ENCODE peak calls at places on chromosomes 1 and 21, in four cellular contexts. A is Peyer's patch, E is testis, T is breast epithelium. Y is an unnamed sample.

GRCh38 chr1:3593745-3594144 is 17.6 kb downstream of the MEGF6 start:
- DNase-seq in A (no peak), E (no peak), T (no peak), Y (no peak)

GRCh38 chr1:163875214-163875926 is 553.6 kb downstream of the NUF2 start:
- DNase-seq in A (no peak), E (no peak), T (no peak), Y (no peak)

GRCh38 chr1:51322417-51323101 is 7.8 kb downstream of the TTC39A start:
- DNase-seq in A (no peak), E (no peak), T (no peak), Y (no peak)

GRCh38 chr1:235397733-235398132 is 30.5 kb downstream of the TBCE start:
- DNase-seq in A (no peak), E (no peak), T (no peak), Y (no peak)

GRCh38 chr1:125087247-125087646 is 3902.5 kb downstream of the SRGAP2C start:
- DNase-seq in A (no peak), E (no peak), T (no peak), Y (no peak)

GRCh38 chr1:56060901-56061300 is 518.5 kb downstream of the PLPP3 start:
- DNase-seq in A (no peak), E (no peak), T (no peak), Y (no peak)

GRCh38 chr1:181142096-181143043 is 53.9 kb downstream of the IER5 start:
- DNase-seq in A (peak; percentile 84), E (peak; percentile 89), T (peak; percentile 87), Y (peak; percentile 92)

GRCh38 chr1:63817152-63817667 is 43.4 kb downstream of the ROR1 start:
- DNase-seq in A (no peak), E (no peak), T (no peak), Y (no peak)

GRCh38 chr1:160022330-160023310 is 9.2 kb downstream of the PIGM start:
- DNase-seq in A (no peak), E (no peak), T (no peak), Y (no peak)

GRCh38 chr1:66282885-66283284 is 251.1 kb upstream of the SGIP1 start:
- DNase-seq in A (no peak), E (no peak), T (no peak), Y (no peak)

GRCh38 chr1:101733340-101733739 is 263.4 kb downstream of the OLFM3 start:
- DNase-seq in A (no peak), E (no peak), T (no peak), Y (no peak)

GRCh38 chr21:44360174-44360573 is 6.8 kb downstream of the TRPM2 start:
- DNase-seq in A (no peak), E (no peak), T (no peak), Y (no peak)

GRCh38 chr1:111364690-111365089 is 62.8 kb downstream of the OVGP1 start:
- DNase-seq in A (no peak), E (peak; percentile 20), T (no peak), Y (no peak)

GRCh38 chr1:183185941-183186490 is at the start of gene LAMC2:
- DNase-seq in A (no peak), E (peak; percentile 61), T (peak; percentile 71), Y (peak; percentile 21)

GRCh38 chr1:160971618-160972056 is 17.0 kb upstream of the ITLN2 start:
- DNase-seq in A (no peak), E (no peak), T (no peak), Y (no peak)

GRCh38 chr1:11690132-11690668 is 1.3 kb upstream of the DRAXIN start:
- DNase-seq in A (no peak), E (no peak), T (no peak), Y (no peak)

GRCh38 chr1:225772848-225773247 is 4.8 kb upstream of the SRP9 start:
- DNase-seq in A (no peak), E (peak; percentile 54), T (no peak), Y (peak; percentile 41)

GRCh38 chr1:234969630-234970370 is 158.8 kb downstream of the TOMM20 start:
- DNase-seq in A (peak; percentile 4), E (peak; percentile 68), T (peak; percentile 61), Y (peak; percentile 85)

GRCh38 chr1:41351262-41352151 is 9.7 kb upstream of the FOXO6 start:
- DNase-seq in A (no peak), E (no peak), T (no peak), Y (peak; percentile 3)

GRCh38 chr21:45981154-45981606 is 390 bp upstream of the COL6A1 start:
- DNase-seq in A (peak; percentile 26), E (peak; percentile 81), T (peak; percentile 68), Y (peak; percentile 87)

GRCh38 chr1:50969611-50970507 is at the start of gene CDKN2C:
- DNase-seq in A (peak; percentile 64), E (peak; percentile 90), T (no peak), Y (peak; percentile 79)

GRCh38 chr1:53090227-53091147 is 28.5 kb downstream of the PODN start:
- DNase-seq in A (no peak), E (no peak), T (no peak), Y (no peak)

GRCh38 chr1:212713465-212714136 is 14.0 kb upstream of the BATF3 start:
- DNase-seq in A (no peak), E (no peak), T (no peak), Y (no peak)

GRCh38 chr1:42176902-42177519 is 12.5 kb upstream of the GUCA2A start:
- DNase-seq in A (no peak), E (peak; percentile 56), T (no peak), Y (no peak)

GRCh38 chr1:186212574-186213224 is 162.4 kb downstream of the TPR start:
- DNase-seq in A (no peak), E (peak; percentile 55), T (no peak), Y (peak; percentile 43)

GRCh38 chr1:8746554-8746953 is 70.9 kb downstream of the RERE start:
- DNase-seq in A (no peak), E (no peak), T (no peak), Y (no peak)

GRCh38 chr1:231748744-231749143 is 122.2 kb downstream of the DISC1 start:
- DNase-seq in A (no peak), E (no peak), T (no peak), Y (no peak)

GRCh38 chr21:17436626-17437111 is 76.2 kb upstream of the CXADR start:
- DNase-seq in A (no peak), E (peak; percentile 54), T (no peak), Y (no peak)

GRCh38 chr21:30408782-30409494 is 13.1 kb downstream of the KRTAP13-1 start:
- DNase-seq in A (no peak), E (peak; percentile 87), T (peak; percentile 59), Y (no peak)

GRCh38 chr1:157993179-157994080 is at the start of gene KIRREL1:
- DNase-seq in A (no peak), E (peak; percentile 66), T (no peak), Y (peak; percentile 67)

GRCh38 chr1:110477041-110477440 is 26.1 kb downstream of the PROK1 start:
- DNase-seq in A (no peak), E (peak; percentile 41), T (no peak), Y (peak; percentile 70)

GRCh38 chr1:107549152-107549810 is 408.4 kb downstream of the NTNG1 start:
- DNase-seq in A (no peak), E (no peak), T (no peak), Y (no peak)

GRCh38 chr1:20992327-20993056 is 184.2 kb downstream of the EIF4G3 start:
- DNase-seq in A (no peak), E (no peak), T (no peak), Y (no peak)

GRCh38 chr1:96236156-96236739 is 485.3 kb upstream of the PTBP2 start:
- DNase-seq in A (no peak), E (peak; percentile 61), T (no peak), Y (peak; percentile 29)

GRCh38 chr1:228174482-228175315 is 9.1 kb downstream of the IBA57 start:
- DNase-seq in A (no peak), E (peak; percentile 59), T (no peak), Y (no peak)

GRCh38 chr1:214494706-214495105 is 56.7 kb downstream of the PTPN14 start:
- DNase-seq in A (no peak), E (no peak), T (no peak), Y (no peak)

GRCh38 chr1:216723274-216723780 is at the start of gene ESRRG:
- DNase-seq in A (no peak), E (peak; percentile 59), T (peak; percentile 57), Y (peak; percentile 72)

GRCh38 chr1:231971397-231972233 is 345.0 kb downstream of the DISC1 start:
- DNase-seq in A (no peak), E (no peak), T (no peak), Y (peak; percentile 4)

GRCh38 chr1:155920717-155921116 is 9.6 kb upstream of the RIT1 start:
- DNase-seq in A (no peak), E (no peak), T (no peak), Y (no peak)
- TF ChIP-seq POLR2A in A (no peak), E (no peak), T (no peak), Y (no peak)

GRCh38 chr1:204598319-204598969 is 82.2 kb downstream of the MDM4 start:
- DNase-seq in A (no peak), E (no peak), T (no peak), Y (no peak)

GRCh38 chr1:204599098-204599497 is 82.9 kb downstream of the MDM4 start:
- DNase-seq in A (no peak), E (no peak), T (no peak), Y (no peak)

GRCh38 chr1:204600203-204600602 is 84.0 kb downstream of the MDM4 start:
- DNase-seq in A (no peak), E (no peak), T (no peak), Y (no peak)

GRCh38 chr1:204600968-204601367 is 84.6 kb downstream of the LRRN2 start:
- DNase-seq in A (no peak), E (no peak), T (no peak), Y (no peak)

GRCh38 chr1:204599596-204599995 is 83.4 kb downstream of the MDM4 start:
- DNase-seq in A (no peak), E (no peak), T (no peak), Y (no peak)
- H3K4me3 ChIP-seq in A (no peak overlapping the region), E (no peak overlapping the region), T (no peak overlapping the region), Y (no peak overlapping the region)

DNA sequence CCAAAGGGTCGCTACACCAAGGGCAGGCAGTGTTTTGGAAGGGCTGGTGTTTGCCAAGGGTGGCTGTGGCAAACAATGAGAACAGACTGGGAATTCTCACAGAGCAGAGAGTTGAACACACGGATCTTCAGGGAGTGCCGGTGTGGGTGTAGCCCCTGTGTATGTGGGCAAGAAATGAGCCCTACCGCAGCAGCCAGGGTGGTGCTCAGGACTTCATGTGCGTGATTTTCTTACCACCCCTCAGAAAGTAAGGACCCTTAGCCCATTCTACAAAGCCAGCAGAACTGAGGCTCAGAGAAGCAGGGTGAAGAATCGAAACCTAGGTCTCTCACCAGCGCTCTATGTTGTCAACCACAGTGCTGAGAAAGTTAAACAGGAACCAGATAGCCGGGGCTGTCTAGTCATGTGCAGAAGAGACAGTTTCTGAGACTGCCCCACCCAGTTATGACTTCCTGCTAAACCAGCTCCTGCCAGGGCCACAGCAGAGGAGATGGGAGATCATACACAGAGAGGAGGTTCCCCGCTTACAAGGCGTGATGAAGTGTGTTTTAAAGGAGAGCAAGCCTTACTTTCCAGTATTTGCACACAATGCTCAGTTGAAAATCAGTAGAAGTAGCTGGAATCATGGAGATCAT is 21.9 kb upstream of the MORC3 start:
- DNase-seq in A (peak; percentile 89), E (peak; percentile 45), T (peak; percentile 59), Y (peak; percentile 67)
- TF ChIP-seq POLR2A in A (peak; percentile 14), E (no peak), T (no peak), Y (no peak)

GRCh38 chr1:196678510-196678884 is 26.7 kb downstream of the CFH start:
- DNase-seq in A (no peak), E (no peak), T (no peak), Y (no peak)

GRCh38 chr1:196674908-196675307 is 23.1 kb downstream of the CFH start:
- DNase-seq in A (no peak), E (no peak), T (no peak), Y (no peak)

GRCh38 chr1:196685506-196685905 is 33.7 kb downstream of the CFH start:
- DNase-seq in A (no peak), E (no peak), T (no peak), Y (no peak)

GRCh38 chr1:196677781-196678509 is 26.1 kb downstream of the CFH start:
- DNase-seq in A (no peak), E (no peak), T (no peak), Y (no peak)

GRCh38 chr1:196680107-196680506 is 28.3 kb downstream of the CFH start:
- DNase-seq in A (no peak), E (no peak), T (no peak), Y (no peak)
- H3K4me3 ChIP-seq in A (no peak overlapping the region), E (no peak overlapping the region), T (no peak overlapping the region), Y (no peak overlapping the region)

Y was measured in adrenal gland.